ENCODE peak calls at places on chromosomes 11 and 22, in six cellular contexts. One of them, this sample, is unnamed. For H3K27me3, the result is how much of the 10 kb centered on the place peaks cover.

GRCh38 chr11:19659529-19659928 is 53.1 kb upstream of the NAV2 start:
- DNase-seq in kidney epithelial cell: no peak
- DNase-seq in CD4-positive, alpha-beta memory T cell: no peak
- DNase-seq in BJ: no peak
- DNase-seq in astrocyte: no peak
- DNase-seq in stomach: no peak
- DNase-seq in this sample: no peak

GRCh38 chr11:118128310-118128709 is 24.3 kb downstream of the SCN4B start:
- DNase-seq in kidney epithelial cell: no peak
- DNase-seq in CD4-positive, alpha-beta memory T cell: no peak
- DNase-seq in BJ: no peak
- DNase-seq in astrocyte: no peak
- DNase-seq in stomach: no peak
- DNase-seq in this sample: no peak

GRCh38 chr11:10522921-10523320 is 18.1 kb downstream of the RNF141 start:
- DNase-seq in kidney epithelial cell: no peak
- DNase-seq in CD4-positive, alpha-beta memory T cell: no peak
- DNase-seq in BJ: no peak
- DNase-seq in astrocyte: peak
- DNase-seq in stomach: no peak
- DNase-seq in this sample: no peak

GRCh38 chr22:50546326-50547230 is 879 bp downstream of the KLHDC7B start:
- DNase-seq in kidney epithelial cell: no peak
- DNase-seq in CD4-positive, alpha-beta memory T cell: no peak
- DNase-seq in BJ: no peak
- DNase-seq in astrocyte: no peak
- DNase-seq in stomach: no peak
- DNase-seq in this sample: peak

GRCh38 chr11:14148653-14149273 is 186.2 kb downstream of the SPON1 start:
- DNase-seq in kidney epithelial cell: no peak
- DNase-seq in CD4-positive, alpha-beta memory T cell: peak
- DNase-seq in BJ: no peak
- DNase-seq in astrocyte: peak
- DNase-seq in stomach: no peak
- DNase-seq in this sample: no peak

GRCh38 chr11:11860103-11860979 is 18.6 kb downstream of the USP47 start:
- DNase-seq in kidney epithelial cell: no peak
- DNase-seq in CD4-positive, alpha-beta memory T cell: no peak
- DNase-seq in BJ: no peak
- DNase-seq in astrocyte: peak
- DNase-seq in stomach: no peak
- DNase-seq in this sample: no peak

GRCh38 chr11:45651156-45651555 is 14.3 kb downstream of the CHST1 start:
- DNase-seq in kidney epithelial cell: no peak
- DNase-seq in CD4-positive, alpha-beta memory T cell: no peak
- DNase-seq in BJ: no peak
- DNase-seq in astrocyte: no peak
- DNase-seq in stomach: no peak
- DNase-seq in this sample: no peak

GRCh38 chr11:65585396-65586246 is 9.8 kb downstream of the EHBP1L1 start:
- DNase-seq in kidney epithelial cell: no peak
- DNase-seq in CD4-positive, alpha-beta memory T cell: no peak
- DNase-seq in BJ: no peak
- DNase-seq in astrocyte: no peak
- DNase-seq in stomach: no peak
- DNase-seq in this sample: no peak

GRCh38 chr11:73221996-73222395 is 3.9 kb downstream of the P2RY2 start:
- DNase-seq in kidney epithelial cell: no peak
- DNase-seq in CD4-positive, alpha-beta memory T cell: no peak
- DNase-seq in BJ: no peak
- DNase-seq in astrocyte: no peak
- DNase-seq in stomach: no peak
- DNase-seq in this sample: no peak

GRCh38 chr11:83725718-83726117 is 439.6 kb upstream of the CCDC90B start:
- DNase-seq in kidney epithelial cell: no peak
- DNase-seq in CD4-positive, alpha-beta memory T cell: no peak
- DNase-seq in BJ: no peak
- DNase-seq in astrocyte: peak
- DNase-seq in stomach: no peak
- DNase-seq in this sample: no peak

GRCh38 chr11:62559204-62559603 is 12.6 kb upstream of the AHNAK start:
- DNase-seq in kidney epithelial cell: no peak
- DNase-seq in CD4-positive, alpha-beta memory T cell: no peak
- DNase-seq in BJ: no peak
- DNase-seq in astrocyte: no peak
- DNase-seq in stomach: no peak
- DNase-seq in this sample: no peak

GRCh38 chr11:37512156-37512780 is 914.2 kb upstream of the RAG2 start:
- DNase-seq in kidney epithelial cell: no peak
- DNase-seq in CD4-positive, alpha-beta memory T cell: no peak
- DNase-seq in BJ: no peak
- DNase-seq in astrocyte: no peak
- DNase-seq in stomach: no peak
- DNase-seq in this sample: no peak

GRCh38 chr11:68015467-68015866 is 5.3 kb downstream of the ALDH3B1 start:
- DNase-seq in kidney epithelial cell: no peak
- DNase-seq in CD4-positive, alpha-beta memory T cell: no peak
- DNase-seq in BJ: no peak
- DNase-seq in astrocyte: no peak
- DNase-seq in stomach: no peak
- DNase-seq in this sample: no peak

GRCh38 chr11:62012451-62013265 is 45.2 kb upstream of the FTH1 start:
- DNase-seq in kidney epithelial cell: no peak
- DNase-seq in CD4-positive, alpha-beta memory T cell: no peak
- DNase-seq in BJ: no peak
- DNase-seq in astrocyte: peak
- DNase-seq in stomach: no peak
- DNase-seq in this sample: no peak

GRCh38 chr22:20131593-20131855 is at the start of gene ZDHHC8:
- DNase-seq in kidney epithelial cell: no peak
- DNase-seq in CD4-positive, alpha-beta memory T cell: peak
- DNase-seq in BJ: no peak
- DNase-seq in astrocyte: no peak
- DNase-seq in stomach: peak
- DNase-seq in this sample: peak

GRCh38 chr11:59172345-59173079 is 580 bp downstream of the DTX4 start:
- DNase-seq in kidney epithelial cell: no peak
- DNase-seq in CD4-positive, alpha-beta memory T cell: peak
- DNase-seq in BJ: no peak
- DNase-seq in astrocyte: no peak
- DNase-seq in stomach: peak
- DNase-seq in this sample: peak

GRCh38 chr11:60485987-60486386 is 6.6 kb upstream of the MS4A12 start:
- DNase-seq in kidney epithelial cell: no peak
- DNase-seq in CD4-positive, alpha-beta memory T cell: peak
- DNase-seq in BJ: no peak
- DNase-seq in astrocyte: no peak
- DNase-seq in stomach: peak
- DNase-seq in this sample: peak

GRCh38 chr22:19036523-19037273 is 85.5 kb downstream of the DGCR2 start:
- DNase-seq in kidney epithelial cell: no peak
- DNase-seq in CD4-positive, alpha-beta memory T cell: no peak
- DNase-seq in BJ: no peak
- DNase-seq in astrocyte: no peak
- DNase-seq in stomach: no peak
- DNase-seq in this sample: peak

GRCh38 chr22:19038728-19039447 is 83.3 kb downstream of the DGCR2 start:
- DNase-seq in kidney epithelial cell: no peak
- DNase-seq in CD4-positive, alpha-beta memory T cell: no peak
- DNase-seq in BJ: no peak
- DNase-seq in astrocyte: no peak
- DNase-seq in stomach: no peak
- DNase-seq in this sample: peak

GRCh38 chr22:19038164-19038546 is 84.1 kb downstream of the DGCR2 start:
- DNase-seq in kidney epithelial cell: no peak
- DNase-seq in CD4-positive, alpha-beta memory T cell: no peak
- DNase-seq in BJ: no peak
- DNase-seq in astrocyte: no peak
- DNase-seq in stomach: no peak
- DNase-seq in this sample: no peak

GRCh38 chr22:19036229-19036522 is 86.0 kb downstream of the DGCR2 start:
- DNase-seq in kidney epithelial cell: no peak
- DNase-seq in CD4-positive, alpha-beta memory T cell: no peak
- DNase-seq in BJ: no peak
- DNase-seq in astrocyte: no peak
- DNase-seq in stomach: no peak
- DNase-seq in this sample: no peak

GRCh38 chr22:19037282-19038163 is 84.7 kb downstream of the DGCR2 start:
- DNase-seq in kidney epithelial cell: no peak
- DNase-seq in CD4-positive, alpha-beta memory T cell: no peak
- DNase-seq in BJ: no peak
- DNase-seq in astrocyte: no peak
- DNase-seq in stomach: no peak
- DNase-seq in this sample: no peak
- H3K27me3 ChIP-seq in kidney epithelial cell: under half
- H3K27me3 ChIP-seq in CD4-positive, alpha-beta memory T cell: under half
- H3K27me3 ChIP-seq in BJ: under half
- H3K27me3 ChIP-seq in astrocyte: under half
- H3K27me3 ChIP-seq in stomach: under half
- H3K27me3 ChIP-seq in this sample: under half

DNA sequence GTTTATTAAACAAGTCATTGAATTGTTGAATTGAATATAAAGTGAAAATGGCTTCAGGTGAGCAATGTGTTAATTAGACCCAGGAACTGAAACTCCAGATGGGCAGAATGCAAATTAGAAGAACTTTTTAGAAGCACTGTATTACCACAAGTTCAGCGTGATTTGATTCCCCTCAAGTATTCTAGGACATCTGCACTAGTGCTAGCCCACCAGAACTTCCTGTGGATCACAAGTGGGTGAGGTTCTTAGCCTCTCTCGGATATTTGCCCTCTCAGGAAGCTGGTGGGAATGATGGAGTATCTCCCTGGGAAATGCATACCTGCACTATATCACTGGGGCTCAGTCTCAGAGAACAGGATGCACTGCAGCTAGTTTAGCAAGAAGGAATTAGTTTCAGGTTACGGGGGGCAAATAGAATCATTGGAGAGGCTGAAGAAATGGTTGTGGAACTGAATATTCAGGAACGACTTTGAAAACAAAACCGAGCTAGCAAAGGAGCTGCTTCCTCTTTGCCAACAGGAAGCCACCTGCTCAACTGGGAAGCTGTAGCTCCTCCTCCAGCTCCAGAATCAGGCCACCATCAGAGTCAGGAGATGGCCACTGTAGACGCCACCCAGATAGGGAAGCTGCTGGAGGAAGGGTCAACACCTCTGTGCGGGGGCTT is 74.3 kb downstream of the DHCR7 start:
- DNase-seq in kidney epithelial cell: no peak
- DNase-seq in CD4-positive, alpha-beta memory T cell: no peak
- DNase-seq in BJ: no peak
- DNase-seq in astrocyte: no peak
- DNase-seq in stomach: no peak
- DNase-seq in this sample: no peak
- H3K27me3 ChIP-seq in kidney epithelial cell: under half
- H3K27me3 ChIP-seq in CD4-positive, alpha-beta memory T cell: under half
- H3K27me3 ChIP-seq in BJ: under half
- H3K27me3 ChIP-seq in astrocyte: under half
- H3K27me3 ChIP-seq in stomach: under half
- H3K27me3 ChIP-seq in this sample: under half

GRCh38 chr11:69943506-69943905 is 124.3 kb upstream of the FGF3 start:
- DNase-seq in kidney epithelial cell: no peak
- DNase-seq in CD4-positive, alpha-beta memory T cell: no peak
- DNase-seq in BJ: no peak
- DNase-seq in astrocyte: no peak
- DNase-seq in stomach: no peak
- DNase-seq in this sample: no peak

GRCh38 chr11:69943066-69943465 is 123.8 kb upstream of the FGF3 start:
- DNase-seq in kidney epithelial cell: no peak
- DNase-seq in CD4-positive, alpha-beta memory T cell: no peak
- DNase-seq in BJ: no peak
- DNase-seq in astrocyte: no peak
- DNase-seq in stomach: peak
- DNase-seq in this sample: no peak

GRCh38 chr11:69942333-69942820 is 123.2 kb upstream of the FGF3 start:
- DNase-seq in kidney epithelial cell: no peak
- DNase-seq in CD4-positive, alpha-beta memory T cell: no peak
- DNase-seq in BJ: no peak
- DNase-seq in astrocyte: no peak
- DNase-seq in stomach: no peak
- DNase-seq in this sample: no peak

GRCh38 chr11:69945157-69945556 is 125.9 kb upstream of the FGF3 start:
- DNase-seq in kidney epithelial cell: no peak
- DNase-seq in CD4-positive, alpha-beta memory T cell: no peak
- DNase-seq in BJ: no peak
- DNase-seq in astrocyte: no peak
- DNase-seq in stomach: no peak
- DNase-seq in this sample: no peak

DNA sequence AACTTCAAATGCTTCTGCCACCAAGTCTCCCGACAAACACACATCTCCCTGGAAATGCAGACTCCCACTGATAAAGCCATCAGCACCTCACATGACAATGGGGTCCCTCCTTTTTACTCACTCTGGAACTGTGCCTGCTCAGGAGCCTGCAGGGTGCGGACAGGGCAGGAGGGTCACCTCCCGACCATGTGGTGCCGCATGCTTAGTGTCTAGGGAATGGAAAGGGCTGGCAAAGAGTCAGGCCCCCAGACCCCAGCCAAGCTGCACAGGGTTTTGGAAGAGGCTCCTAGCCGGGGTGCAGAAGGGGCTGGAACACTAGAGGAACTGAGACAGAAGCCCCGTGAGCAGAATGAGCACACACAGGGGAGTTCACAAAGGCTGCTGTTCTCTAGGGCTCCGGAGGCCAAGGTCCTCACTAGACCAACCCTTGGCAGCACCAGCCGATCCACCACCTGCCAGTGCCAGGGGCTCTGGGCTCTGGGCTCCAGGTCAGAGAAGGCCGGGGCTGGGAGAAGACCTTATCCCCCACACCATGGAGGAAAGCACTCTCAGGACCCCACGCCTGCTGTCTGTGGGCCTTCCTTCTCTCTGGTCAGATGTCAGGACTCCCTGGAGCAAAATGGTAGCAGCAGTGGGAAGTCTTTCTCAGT is 125.1 kb upstream of the FGF3 start:
- DNase-seq in kidney epithelial cell: no peak
- DNase-seq in CD4-positive, alpha-beta memory T cell: no peak
- DNase-seq in BJ: no peak
- DNase-seq in astrocyte: no peak
- DNase-seq in stomach: no peak
- DNase-seq in this sample: peak
- H3K27me3 ChIP-seq in kidney epithelial cell: under half
- H3K27me3 ChIP-seq in CD4-positive, alpha-beta memory T cell: under half
- H3K27me3 ChIP-seq in BJ: under half
- H3K27me3 ChIP-seq in astrocyte: under half
- H3K27me3 ChIP-seq in stomach: under half
- H3K27me3 ChIP-seq in this sample: under half

GRCh38 chr11:9002920-9003572 is 755 bp downstream of the NRIP3 start:
- DNase-seq in kidney epithelial cell: no peak
- DNase-seq in CD4-positive, alpha-beta memory T cell: no peak
- DNase-seq in BJ: no peak
- DNase-seq in astrocyte: no peak
- DNase-seq in stomach: no peak
- DNase-seq in this sample: no peak

GRCh38 chr11:9001736-9002135 is 2.1 kb downstream of the NRIP3 start:
- DNase-seq in kidney epithelial cell: peak
- DNase-seq in CD4-positive, alpha-beta memory T cell: no peak
- DNase-seq in BJ: no peak
- DNase-seq in astrocyte: peak
- DNase-seq in stomach: no peak
- DNase-seq in this sample: no peak

GRCh38 chr11:9003573-9004309 is at the start of gene NRIP3:
- DNase-seq in kidney epithelial cell: no peak
- DNase-seq in CD4-positive, alpha-beta memory T cell: peak
- DNase-seq in BJ: no peak
- DNase-seq in astrocyte: peak
- DNase-seq in stomach: peak
- DNase-seq in this sample: peak

GRCh38 chr11:8998017-8998416 is 5.8 kb downstream of the NRIP3 start:
- DNase-seq in kidney epithelial cell: no peak
- DNase-seq in CD4-positive, alpha-beta memory T cell: no peak
- DNase-seq in BJ: no peak
- DNase-seq in astrocyte: no peak
- DNase-seq in stomach: no peak
- DNase-seq in this sample: no peak
- H3K27me3 ChIP-seq in kidney epithelial cell: under half
- H3K27me3 ChIP-seq in CD4-positive, alpha-beta memory T cell: under half
- H3K27me3 ChIP-seq in BJ: under half
- H3K27me3 ChIP-seq in astrocyte: under half
- H3K27me3 ChIP-seq in stomach: under half
- H3K27me3 ChIP-seq in this sample: under half

This sample was measured in pancreas.